ENCODE peak calls at places on chromosomes 5 and 9, in four cellular contexts. B, D, R and C are unnamed samples.

GRCh38 chr5:172342907-172343306 is 59.3 kb upstream of the UBTD2 start:
- DNase-seq in D (no peak), R (no peak), B (no peak), C (no peak)

GRCh38 chr9:129327552-129328283 is 149.7 kb upstream of the IER5L start:
- DNase-seq in B (no peak), R (no peak), D (no peak), C (no peak)

GRCh38 chr5:74630387-74631087 is 10.0 kb downstream of the ENC1 start:
- DNase-seq in D (no peak), R (no peak), B (no peak), C (peak; percentile 92)

GRCh38 chr9:27125030-27125429 is 16.0 kb downstream of the TEK start:
- DNase-seq in B (peak; percentile 84), R (no peak), D (peak; percentile 82), C (peak; percentile 89)

GRCh38 chr5:109750407-109750806 is 60.7 kb downstream of the MAN2A1 start:
- DNase-seq in D (no peak), B (no peak), R (no peak), C (no peak)

GRCh38 chr5:93158841-93159240 is 422.2 kb downstream of the NR2F1-AS1 start:
- DNase-seq in D (no peak), B (no peak), R (no peak), C (peak; percentile 31)

GRCh38 chr5:68214472-68215207 is 916 bp upstream of the PIK3R1 start:
- DNase-seq in R (no peak), B (no peak), D (no peak), C (no peak)

GRCh38 chr5:134053840-134054338 is 49.1 kb upstream of the VDAC1 start:
- DNase-seq in D (no peak), B (no peak), R (no peak), C (no peak)

GRCh38 chr9:112037281-112038016 is 137.6 kb downstream of the SUSD1 start:
- DNase-seq in R (no peak), D (no peak), B (no peak), C (peak; percentile 68)

GRCh38 chr5:146671561-146671960 is 155.6 kb upstream of the GPR151 start:
- DNase-seq in D (no peak), B (no peak), R (no peak), C (no peak)

GRCh38 chr5:149586708-149587318 is 5.5 kb downstream of the ARHGEF37 start:
- DNase-seq in D (no peak), B (no peak), R (no peak), C (no peak)

GRCh38 chr9:79300153-79300552 is 271.6 kb upstream of the TLE4 start:
- DNase-seq in D (no peak), R (no peak), B (no peak), C (no peak)

GRCh38 chr5:79229357-79230174 is 6.4 kb upstream of the JMY start:
- DNase-seq in D (no peak), R (no peak), B (no peak), C (peak; percentile 6)

GRCh38 chr9:13049223-13049622 is 230.3 kb downstream of the MPDZ start:
- DNase-seq in B (no peak), D (no peak), R (no peak), C (no peak)

GRCh38 chr5:73974871-73975351 is 348.9 kb downstream of the ARHGEF28 start:
- DNase-seq in B (no peak), R (no peak), D (no peak), C (no peak)

GRCh38 chr9:120680579-120680978 is 33.7 kb downstream of the MEGF9 start:
- DNase-seq in R (no peak), B (no peak), D (no peak), C (no peak)

GRCh38 chr5:129554134-129554904 is 94.2 kb downstream of the ADAMTS19 start:
- DNase-seq in R (no peak), B (no peak), D (no peak), C (no peak)

GRCh38 chr5:149049371-149049781 is 13.5 kb downstream of the SH3TC2 start:
- DNase-seq in R (no peak), B (no peak), D (no peak), C (no peak)

GRCh38 chr9:3478549-3478953 is 47.2 kb downstream of the RFX3 start:
- DNase-seq in B (no peak), D (no peak), R (no peak), C (no peak)

GRCh38 chr5:132294728-132295504 is 722 bp downstream of the SLC22A4 start:
- DNase-seq in D (peak; percentile 51), B (peak; percentile 71), R (peak; percentile 93), C (peak; percentile 82)

GRCh38 chr5:28403846-28404245 is 1365.5 kb upstream of the CDH9 start:
- DNase-seq in R (no peak), B (no peak), D (no peak), C (peak; percentile 28)

GRCh38 chr5:73008831-73009230 is 53.0 kb downstream of the FCHO2 start:
- DNase-seq in D (no peak), R (no peak), B (no peak), C (no peak)

GRCh38 chr5:109560554-109560953 is 129.2 kb upstream of the MAN2A1 start:
- DNase-seq in R (no peak), B (no peak), D (no peak), C (no peak)

GRCh38 chr5:112779531-112779930 is 41.8 kb downstream of the APC start:
- DNase-seq in D (no peak), R (no peak), B (no peak), C (no peak)

GRCh38 chr5:1962619-1963355 is 80.1 kb upstream of the IRX4 start:
- DNase-seq in B (no peak), D (no peak), R (no peak), C (no peak)

GRCh38 chr5:16937023-16937379 is 913 bp upstream of the MYO10 start:
- DNase-seq in R (no peak), D (no peak), B (no peak), C (no peak)

DNA sequence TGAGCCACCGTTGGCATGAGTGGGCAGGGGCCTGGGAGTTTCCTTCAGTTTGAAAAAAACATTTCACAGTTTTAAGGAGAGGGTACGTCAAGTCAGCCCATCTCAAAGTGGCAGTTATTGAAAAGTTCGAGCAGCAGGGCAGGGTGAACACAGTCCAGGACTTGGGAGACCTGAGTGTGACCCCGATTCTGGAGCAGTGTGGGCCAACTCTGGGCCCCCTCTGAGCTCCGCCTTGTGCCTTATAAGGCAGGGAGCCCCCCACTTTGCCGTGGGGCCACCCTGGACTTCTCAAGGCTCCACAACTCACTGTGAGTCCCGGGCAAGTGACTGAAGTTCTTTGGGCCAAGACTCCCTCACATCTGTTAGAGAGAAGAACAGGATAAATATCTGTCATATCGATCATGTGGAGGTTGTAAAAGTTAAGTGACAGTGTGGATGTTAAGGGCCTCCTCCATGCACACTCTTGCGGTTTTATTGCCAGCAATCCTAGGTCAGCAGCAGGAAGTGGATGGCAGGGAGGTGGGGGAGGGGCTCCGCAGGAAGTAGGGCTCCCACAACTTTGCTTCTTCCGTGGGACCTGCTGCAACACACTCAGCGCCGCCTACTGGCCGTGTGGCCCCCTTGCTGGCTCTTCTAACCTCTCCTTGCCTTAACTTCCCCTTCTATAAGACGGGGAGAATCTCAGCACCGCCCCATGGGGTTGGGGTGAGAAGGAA is 38.4 kb downstream of the HRH2 start:
- DNase-seq in R (peak; percentile 83), B (no peak), D (peak; percentile 26), C (peak; percentile 24)
- TF ChIP-seq CTCF in R (peak; percentile 43), B (no peak), D (no peak), C (peak; percentile 54)

GRCh38 chr9:86974421-86974820 is 27.1 kb upstream of the GAS1 start:
- DNase-seq in R (no peak), D (no peak), B (no peak), C (no peak)
- H3K27me3 ChIP-seq in R (no peaks in the 10 kb centered on the region), D (no peaks in the 10 kb centered on the region), B (no peaks in the 10 kb centered on the region), C (no peaks in the 10 kb centered on the region)

GRCh38 chr9:116933251-116933650 is 246.1 kb downstream of the TRIM32 start:
- DNase-seq in R (no peak), D (no peak), B (no peak), C (no peak)

GRCh38 chr9:116924462-116925110 is 237.5 kb downstream of the TRIM32 start:
- DNase-seq in B (no peak), D (no peak), R (no peak), C (no peak)

GRCh38 chr9:116928283-116928682 is 241.2 kb downstream of the TRIM32 start:
- DNase-seq in R (no peak), B (no peak), D (no peak), C (no peak)

DNA sequence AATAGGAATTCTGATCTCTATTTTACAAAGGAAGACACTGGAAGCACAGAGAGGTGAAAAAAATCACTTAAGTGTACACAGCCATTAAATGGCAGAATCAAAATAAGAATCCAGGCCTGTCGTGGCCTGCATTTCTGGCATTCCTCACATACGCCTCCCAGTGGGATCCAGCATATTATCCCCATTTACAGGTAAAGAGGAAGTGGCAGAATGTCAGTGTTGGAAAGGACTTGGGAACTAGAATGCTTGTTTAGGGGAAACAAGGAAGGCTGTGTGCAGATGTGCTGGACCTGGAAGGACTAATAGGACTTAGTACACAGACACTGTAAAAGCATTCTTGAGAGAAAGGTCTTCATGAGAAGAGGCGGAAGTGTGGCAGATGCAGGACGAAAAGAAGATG is 241.8 kb downstream of the TRIM32 start:
- DNase-seq in R (no peak), D (no peak), B (no peak), C (no peak)
- TF ChIP-seq CTCF in R (no peak), D (no peak), B (no peak), C (no peak)

GRCh38 chr9:114503522-114504340 is 1.5 kb downstream of the WHRN start:
- DNase-seq in D (no peak), R (no peak), B (no peak), C (no peak)

GRCh38 chr9:114505187-114506081 is at the start of gene WHRN:
- DNase-seq in D (peak; percentile 94), B (peak; percentile 94), R (peak; percentile 93), C (peak; percentile 85)

GRCh38 chr9:114506082-114506390 is 763 bp upstream of the WHRN start:
- DNase-seq in B (no peak), D (no peak), R (no peak), C (no peak)

GRCh38 chr9:114504341-114505186 is 709 bp downstream of the WHRN start:
- DNase-seq in B (peak; percentile 74), D (peak; percentile 52), R (peak; percentile 67), C (peak; percentile 6)

GRCh38 chr9:114507726-114508125 is 2.5 kb upstream of the WHRN start:
- DNase-seq in R (no peak), D (no peak), B (no peak), C (no peak)
- H3K27me3 ChIP-seq in R (no peaks in the 10 kb centered on the region), D (no peaks in the 10 kb centered on the region), B (no peaks in the 10 kb centered on the region), C (peaks cover 14% of the 10 kb centered on the region)